ENCODE peak calls at places on chromosomes 5 and 9, in five cellular contexts. One of them, this sample, is unnamed.

GRCh38 chr5:109936091-109936490 is 246.4 kb downstream of the MAN2A1 start:
- DNase-seq in fibroblast of pulmonary artery: no peak
- DNase-seq in HAP-1: no peak
- DNase-seq in cardiac septum: no peak
- DNase-seq in A549: no peak
- DNase-seq in this sample: no peak

GRCh38 chr5:127892467-127893207 is 189.4 kb downstream of the CCDC192 start:
- DNase-seq in fibroblast of pulmonary artery: peak; percentile 79
- DNase-seq in HAP-1: no peak
- DNase-seq in cardiac septum: no peak
- DNase-seq in A549: peak; percentile 72
- DNase-seq in this sample: no peak

GRCh38 chr9:93594041-93594756 is 17.8 kb downstream of the PHF2 start:
- DNase-seq in fibroblast of pulmonary artery: no peak
- DNase-seq in HAP-1: peak; percentile 65
- DNase-seq in cardiac septum: no peak
- DNase-seq in A549: no peak
- DNase-seq in this sample: peak; percentile 56

GRCh38 chr9:136085815-136086212 is 9.3 kb downstream of the NACC2 start:
- DNase-seq in fibroblast of pulmonary artery: no peak
- DNase-seq in HAP-1: no peak
- DNase-seq in cardiac septum: no peak
- DNase-seq in A549: no peak
- DNase-seq in this sample: peak; percentile 86

GRCh38 chr9:93267681-93268505 is 84.0 kb downstream of the WNK2 start:
- DNase-seq in fibroblast of pulmonary artery: no peak
- DNase-seq in HAP-1: no peak
- DNase-seq in cardiac septum: peak; percentile 71
- DNase-seq in A549: no peak
- DNase-seq in this sample: peak; percentile 64

GRCh38 chr9:3960661-3961144 is 339.2 kb downstream of the GLIS3 start:
- DNase-seq in fibroblast of pulmonary artery: no peak
- DNase-seq in HAP-1: no peak
- DNase-seq in cardiac septum: no peak
- DNase-seq in A549: no peak
- DNase-seq in this sample: no peak

GRCh38 chr5:133227082-133227481 is 175.3 kb downstream of the HSPA4 start:
- DNase-seq in fibroblast of pulmonary artery: no peak
- DNase-seq in HAP-1: no peak
- DNase-seq in cardiac septum: no peak
- DNase-seq in A549: no peak
- DNase-seq in this sample: no peak

GRCh38 chr9:129933215-129933614 is 98.0 kb downstream of the USP20 start:
- DNase-seq in fibroblast of pulmonary artery: no peak
- DNase-seq in HAP-1: no peak
- DNase-seq in cardiac septum: no peak
- DNase-seq in A549: no peak
- DNase-seq in this sample: no peak

GRCh38 chr5:141958113-141958512 is at the start of gene PCDH12:
- DNase-seq in fibroblast of pulmonary artery: peak; percentile 78
- DNase-seq in HAP-1: no peak
- DNase-seq in cardiac septum: no peak
- DNase-seq in A549: no peak
- DNase-seq in this sample: peak; percentile 40

GRCh38 chr5:79397080-79397479 is 116.9 kb downstream of the HOMER1 start:
- DNase-seq in fibroblast of pulmonary artery: no peak
- DNase-seq in HAP-1: no peak
- DNase-seq in cardiac septum: no peak
- DNase-seq in A549: no peak
- DNase-seq in this sample: no peak

GRCh38 chr5:37867634-37868033 is 27.8 kb upstream of the GDNF start:
- DNase-seq in fibroblast of pulmonary artery: peak; percentile 23
- DNase-seq in HAP-1: no peak
- DNase-seq in cardiac septum: no peak
- DNase-seq in A549: no peak
- DNase-seq in this sample: no peak

GRCh38 chr5:94524841-94525697 is 93.3 kb downstream of the KIAA0825 start:
- DNase-seq in fibroblast of pulmonary artery: peak; percentile 57
- DNase-seq in HAP-1: peak; percentile 26
- DNase-seq in cardiac septum: no peak
- DNase-seq in A549: peak; percentile 53
- DNase-seq in this sample: no peak

GRCh38 chr9:101628173-101628572 is 33.4 kb upstream of the PPP3R2 start:
- DNase-seq in fibroblast of pulmonary artery: peak; percentile 13
- DNase-seq in HAP-1: peak; percentile 12
- DNase-seq in cardiac septum: no peak
- DNase-seq in A549: no peak
- DNase-seq in this sample: no peak

GRCh38 chr9:127783111-127783621 is 2.7 kb upstream of the CDK9 start:
- DNase-seq in fibroblast of pulmonary artery: no peak
- DNase-seq in HAP-1: no peak
- DNase-seq in cardiac septum: peak; percentile 89
- DNase-seq in A549: no peak
- DNase-seq in this sample: peak; percentile 73

GRCh38 chr5:141779642-141780041 is 97.6 kb upstream of the ARAP3 start:
- DNase-seq in fibroblast of pulmonary artery: peak; percentile 31
- DNase-seq in HAP-1: no peak
- DNase-seq in cardiac septum: no peak
- DNase-seq in A549: no peak
- DNase-seq in this sample: no peak

GRCh38 chr5:4571248-4571950 is 568.7 kb upstream of the ADAMTS16 start:
- DNase-seq in fibroblast of pulmonary artery: no peak
- DNase-seq in HAP-1: no peak
- DNase-seq in cardiac septum: no peak
- DNase-seq in A549: no peak
- DNase-seq in this sample: no peak

GRCh38 chr9:126947529-126947928 is 32.9 kb downstream of the RALGPS1 start:
- DNase-seq in fibroblast of pulmonary artery: no peak
- DNase-seq in HAP-1: no peak
- DNase-seq in cardiac septum: no peak
- DNase-seq in A549: no peak
- DNase-seq in this sample: no peak

GRCh38 chr5:39106332-39106731 is 32.1 kb upstream of the RICTOR start:
- DNase-seq in fibroblast of pulmonary artery: peak; percentile 31
- DNase-seq in HAP-1: no peak
- DNase-seq in cardiac septum: no peak
- DNase-seq in A549: peak; percentile 43
- DNase-seq in this sample: no peak

GRCh38 chr9:85016389-85016997 is 347.0 kb downstream of the NTRK2 start:
- DNase-seq in fibroblast of pulmonary artery: no peak
- DNase-seq in HAP-1: no peak
- DNase-seq in cardiac septum: no peak
- DNase-seq in A549: no peak
- DNase-seq in this sample: no peak

GRCh38 chr9:29422445-29422844 is 1849.2 kb upstream of the C9orf72 start:
- DNase-seq in fibroblast of pulmonary artery: no peak
- DNase-seq in HAP-1: no peak
- DNase-seq in cardiac septum: no peak
- DNase-seq in A549: no peak
- DNase-seq in this sample: no peak

GRCh38 chr5:56852228-56853000 is 37.1 kb downstream of the MAP3K1 start:
- DNase-seq in fibroblast of pulmonary artery: peak; percentile 42
- DNase-seq in HAP-1: no peak
- DNase-seq in cardiac septum: no peak
- DNase-seq in A549: no peak
- DNase-seq in this sample: no peak

GRCh38 chr9:137294091-137294683 is 7.9 kb downstream of the NRARP start:
- DNase-seq in fibroblast of pulmonary artery: peak; percentile 70
- DNase-seq in HAP-1: peak; percentile 60
- DNase-seq in cardiac septum: no peak
- DNase-seq in A549: peak; percentile 83
- DNase-seq in this sample: peak; percentile 66

GRCh38 chr9:83266618-83267543 is 203.9 kb upstream of the RASEF start:
- DNase-seq in fibroblast of pulmonary artery: peak; percentile 44
- DNase-seq in HAP-1: no peak
- DNase-seq in cardiac septum: no peak
- DNase-seq in A549: no peak
- DNase-seq in this sample: no peak

GRCh38 chr5:69134126-69134525 is 32.8 kb upstream of the CCNB1 start:
- DNase-seq in fibroblast of pulmonary artery: no peak
- DNase-seq in HAP-1: no peak
- DNase-seq in cardiac septum: no peak
- DNase-seq in A549: no peak
- DNase-seq in this sample: no peak

GRCh38 chr5:20694121-20694520 is 706.1 kb upstream of the CDH18 start:
- DNase-seq in fibroblast of pulmonary artery: peak; percentile 19
- DNase-seq in HAP-1: no peak
- DNase-seq in cardiac septum: no peak
- DNase-seq in A549: no peak
- DNase-seq in this sample: no peak

GRCh38 chr9:83508072-83508471 is 30.1 kb downstream of the FRMD3 start:
- DNase-seq in fibroblast of pulmonary artery: peak; percentile 23
- DNase-seq in HAP-1: no peak
- DNase-seq in cardiac septum: no peak
- DNase-seq in A549: no peak
- DNase-seq in this sample: no peak

GRCh38 chr9:12859704-12860251 is 85.0 kb downstream of the LURAP1L start:
- DNase-seq in fibroblast of pulmonary artery: peak; percentile 87
- DNase-seq in HAP-1: no peak
- DNase-seq in cardiac septum: no peak
- DNase-seq in A549: peak; percentile 83
- DNase-seq in this sample: no peak

GRCh38 chr5:76473676-76474075 is 70.6 kb downstream of the IQGAP2 start:
- DNase-seq in fibroblast of pulmonary artery: no peak
- DNase-seq in HAP-1: no peak
- DNase-seq in cardiac septum: no peak
- DNase-seq in A549: no peak
- DNase-seq in this sample: no peak

GRCh38 chr9:28503573-28503972 is 930.3 kb upstream of the C9orf72 start:
- DNase-seq in fibroblast of pulmonary artery: no peak
- DNase-seq in HAP-1: no peak
- DNase-seq in cardiac septum: no peak
- DNase-seq in A549: no peak
- DNase-seq in this sample: no peak

GRCh38 chr5:179310439-179311090 is 34.7 kb downstream of the ADAMTS2 start:
- DNase-seq in fibroblast of pulmonary artery: no peak
- DNase-seq in HAP-1: no peak
- DNase-seq in cardiac septum: peak; percentile 61
- DNase-seq in A549: no peak
- DNase-seq in this sample: no peak